ENCODE peak calls at places on chromosomes 13 and 19, in eight cellular contexts. T, P, C, F, R, I, K and U are unnamed samples.

GRCh38 chr13:42720116-42720857 is 61.1 kb upstream of the FAM216B start:
- DNase-seq in T (no peak), P (no peak), C (no peak), F (no peak), R (no peak), I (peak; percentile 100), K (no peak), U (no peak)

GRCh38 chr19:47275866-47276461 is 1.3 kb downstream of the INAFM1 start:
- DNase-seq in T (no peak), P (peak; percentile 47), C (no peak), F (no peak), R (peak; percentile 72), I (peak; percentile 42), K (no peak), U (no peak)

GRCh38 chr13:104737713-104738112 is 1671.5 kb upstream of the SLC10A2 start:
- DNase-seq in T (no peak), P (no peak), C (no peak), F (no peak), R (no peak), I (peak; percentile 33), K (no peak), U (no peak)

GRCh38 chr19:50558449-50558848 is 9.8 kb downstream of the LRRC4B start:
- DNase-seq in T (no peak), P (no peak), C (no peak), F (no peak), R (no peak), I (no peak), K (no peak), U (no peak)

GRCh38 chr13:52984881-52985363 is 43.7 kb upstream of the OLFM4 start:
- DNase-seq in T (no peak), P (no peak), C (no peak), F (no peak), R (no peak), I (no peak), K (no peak), U (no peak)

GRCh38 chr13:30634838-30635237 is 17.1 kb downstream of the USPL1 start:
- DNase-seq in T (no peak), P (no peak), C (no peak), F (no peak), R (no peak), I (no peak), K (no peak), U (no peak)

GRCh38 chr13:83765796-83766195 is 116.5 kb downstream of the SLITRK1 start:
- DNase-seq in T (no peak), P (no peak), C (no peak), F (no peak), R (no peak), I (no peak), K (no peak), U (no peak)

GRCh38 chr19:50720921-50721291 is 1.3 kb upstream of the SHANK1 start:
- DNase-seq in T (no peak), P (no peak), C (no peak), F (no peak), R (no peak), I (peak; percentile 21), K (no peak), U (no peak)

GRCh38 chr19:41249707-41250423 is 14.3 kb upstream of the HNRNPUL1 start:
- DNase-seq in T (no peak), P (no peak), C (no peak), F (no peak), R (no peak), I (no peak), K (no peak), U (no peak)

GRCh38 chr19:41244117-41244516 is 20.1 kb upstream of the HNRNPUL1 start:
- DNase-seq in T (no peak), P (no peak), C (no peak), F (no peak), R (no peak), I (no peak), K (no peak), U (no peak)

GRCh38 chr19:41245779-41246297 is 18.3 kb upstream of the HNRNPUL1 start:
- DNase-seq in T (no peak), P (no peak), C (no peak), F (no peak), R (no peak), I (no peak), K (no peak), U (no peak)

GRCh38 chr19:41253660-41254059 is 10.5 kb upstream of the HNRNPUL1 start:
- DNase-seq in T (no peak), P (no peak), C (no peak), F (no peak), R (no peak), I (no peak), K (no peak), U (no peak)

DNA sequence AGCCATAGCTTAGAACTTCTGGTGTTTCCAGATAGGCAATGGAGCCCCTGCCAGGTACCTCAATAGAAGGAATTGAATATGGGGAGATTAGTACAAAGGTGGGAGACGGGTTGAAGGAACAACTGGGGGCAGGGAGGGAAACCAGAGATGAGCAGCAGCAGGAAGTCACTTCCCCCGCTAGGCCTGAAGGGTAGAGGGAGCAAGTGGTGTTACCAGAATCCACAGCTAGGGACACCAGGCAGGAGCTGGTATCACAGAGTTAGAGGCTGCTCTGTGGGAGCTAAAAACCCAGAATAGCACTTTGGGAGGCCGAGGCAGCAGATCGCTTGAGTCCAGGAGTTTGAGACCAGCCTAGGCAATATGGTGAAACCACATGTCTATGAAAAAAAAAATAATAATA is 15.3 kb upstream of the HNRNPUL1 start:
- DNase-seq in T (no peak), P (no peak), C (no peak), F (no peak), R (no peak), I (no peak), K (no peak), U (no peak)
- TF ChIP-seq CTCF in T (no peak), P (no peak), C (no peak), F (no peak), R (no peak), I (no peak), K (no peak), U (no peak)

GRCh38 chr13:50800091-50800739 is 43.3 kb downstream of the DLEU7 start:
- DNase-seq in T (peak; percentile 66), P (no peak), C (no peak), F (no peak), R (no peak), I (no peak), K (no peak), U (no peak)

GRCh38 chr13:50805805-50806204 is 37.7 kb downstream of the DLEU7 start:
- DNase-seq in T (no peak), P (no peak), C (no peak), F (no peak), R (no peak), I (peak; percentile 12), K (no peak), U (no peak)

GRCh38 chr13:50797081-50797480 is 46.4 kb downstream of the DLEU7 start:
- DNase-seq in T (no peak), P (no peak), C (no peak), F (no peak), R (no peak), I (no peak), K (no peak), U (no peak)

GRCh38 chr13:50798923-50799322 is 44.6 kb downstream of the DLEU7 start:
- DNase-seq in T (no peak), P (no peak), C (no peak), F (no peak), R (no peak), I (no peak), K (no peak), U (no peak)

DNA sequence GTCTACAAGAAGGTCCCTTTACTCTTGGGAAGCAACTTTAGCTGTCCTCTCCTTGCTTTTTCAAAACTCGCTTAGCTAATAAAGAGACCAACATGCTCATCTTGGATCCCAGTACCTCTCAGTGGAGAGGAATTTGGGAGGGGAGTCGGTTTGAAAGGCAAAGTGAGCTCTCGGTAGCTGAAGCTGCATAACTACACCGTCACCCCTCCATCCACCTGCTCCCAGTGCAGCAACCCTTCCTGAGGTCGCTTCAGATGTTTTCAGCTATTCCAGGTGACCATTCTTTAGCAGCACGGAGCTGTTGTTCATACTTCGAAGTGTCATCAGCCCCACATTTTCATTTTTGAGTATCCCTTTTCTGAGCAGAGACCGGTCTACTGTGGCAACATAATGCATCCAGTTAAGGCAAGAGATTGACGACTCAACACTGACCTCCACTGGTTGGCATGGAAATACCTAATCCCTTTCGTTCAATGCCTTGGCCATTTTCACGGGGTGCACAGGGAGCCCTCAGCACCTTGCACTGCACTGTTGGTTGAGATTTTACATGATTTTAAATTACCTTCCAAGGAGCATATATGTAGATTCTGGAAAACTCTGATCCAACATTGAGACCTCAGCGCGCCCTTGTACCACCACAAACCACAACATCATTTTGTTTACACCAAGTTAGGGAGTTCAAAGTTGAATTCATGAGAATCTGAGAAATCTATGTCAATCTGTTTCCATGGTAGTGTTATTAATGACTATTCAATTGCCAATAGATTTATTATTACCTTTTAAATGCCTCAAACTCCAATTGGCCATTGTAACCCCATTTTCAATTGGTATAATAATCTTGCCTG is 42.2 kb downstream of the DLEU7 start:
- DNase-seq in T (peak; percentile 88), P (peak; percentile 56), C (peak; percentile 74), F (peak; percentile 58), R (peak; percentile 12), I (peak; percentile 83), K (peak; percentile 73), U (peak; percentile 43)
- TF ChIP-seq CTCF in T (peak; percentile 85), P (peak; percentile 78), C (peak; percentile 64), F (peak; percentile 80), R (no peak), I (peak; percentile 83), K (peak; percentile 85), U (peak; percentile 73)

DNA sequence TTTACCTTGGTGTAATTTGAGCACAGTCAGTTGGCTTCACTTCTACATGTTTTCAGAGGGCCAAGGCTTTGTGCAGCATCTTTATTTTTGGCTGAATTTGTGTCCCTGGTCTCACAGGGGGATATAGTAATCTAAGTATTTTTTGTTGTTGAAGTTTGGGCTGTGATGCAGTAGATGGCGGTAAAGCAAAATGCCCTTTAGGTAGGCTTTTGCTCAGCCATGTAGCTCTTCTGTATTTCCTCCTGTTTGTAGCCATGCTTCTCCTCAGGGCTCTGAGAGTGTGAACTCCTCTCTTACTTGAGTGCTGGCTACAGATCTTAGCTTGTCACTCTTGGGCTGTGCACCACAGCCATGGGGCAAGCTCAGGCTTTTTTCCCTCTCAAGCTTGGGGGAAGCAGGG is 328.6 kb downstream of the SLITRK5 start:
- DNase-seq in T (no peak), P (no peak), C (no peak), F (no peak), R (no peak), I (peak; percentile 38), K (no peak), U (no peak)
- TF ChIP-seq CTCF in T (no peak), P (no peak), C (no peak), F (no peak), R (no peak), I (no peak), K (no peak), U (no peak)

GRCh38 chr13:113298001-113298945 is 1.2 kb downstream of the LAMP1 start:
- DNase-seq in T (no peak), P (no peak), C (no peak), F (no peak), R (no peak), I (peak; percentile 31), K (no peak), U (no peak)

GRCh38 chr13:113297370-113297871 is 382 bp downstream of the LAMP1 start:
- DNase-seq in T (peak; percentile 77), P (no peak), C (peak; percentile 33), F (peak; percentile 53), R (no peak), I (no peak), K (no peak), U (peak; percentile 63)

GRCh38 chr13:113299951-113300350 is 2.9 kb downstream of the LAMP1 start:
- DNase-seq in T (peak; percentile 27), P (no peak), C (no peak), F (peak; percentile 51), R (no peak), I (peak; percentile 19), K (no peak), U (peak; percentile 61)

GRCh38 chr13:113291997-113292862 is 4.8 kb upstream of the LAMP1 start:
- DNase-seq in T (peak; percentile 19), P (no peak), C (peak; percentile 25), F (no peak), R (peak; percentile 32), I (peak; percentile 43), K (peak; percentile 23), U (no peak)

GRCh38 chr13:113296842-113297369 is at the start of gene LAMP1:
- DNase-seq in T (peak; percentile 100), P (peak; percentile 99), C (peak; percentile 100), F (peak; percentile 98), R (peak; percentile 100), I (peak; percentile 98), K (peak; percentile 100), U (peak; percentile 99)
- TF ChIP-seq CTCF in T (no peak), P (no peak), C (no peak), F (no peak), R (peak; percentile 19), I (no peak), K (no peak), U (no peak)